ENCODE peak calls at places on chromosome 6, in ten cellular contexts. A is psoas muscle; T is naive thymus-derived CD4-positive, alpha-beta T cell; B is PC-3; K is transverse colon; N is CD8-positive, alpha-beta memory T cell; F is ascending aorta; U is lung; C is fibroblast of lung; X is mesendoderm. J is an unnamed sample. For H3K36me3, the result is how much of the 10 kb centered on the place peaks cover.

GRCh38 chr6:163406830-163407229 is 7.7 kb upstream of the QKI start:
- DNase-seq in C (no peak), F (no peak), U (no peak), T (no peak), K (no peak), A (no peak), N (no peak), B (no peak), X (no peak), J (no peak)

GRCh38 chr6:145497006-145497405 is 238.3 kb downstream of the EPM2A start:
- DNase-seq in T (no peak), K (no peak), B (no peak), F (no peak), U (no peak), N (no peak), C (peak), A (no peak), X (no peak), J (no peak)

GRCh38 chr6:44263357-44264100 is 1.8 kb downstream of the NFKBIE start:
- DNase-seq in U (no peak), B (no peak), K (peak), X (no peak), F (no peak), N (peak), T (peak), A (no peak), C (peak), J (no peak)

GRCh38 chr6:8054276-8054675 is 9.9 kb downstream of the BLOC1S5 start:
- DNase-seq in U (no peak), B (no peak), C (peak), K (no peak), A (no peak), T (no peak), X (no peak), F (no peak), N (no peak), J (no peak)

GRCh38 chr6:52375780-52376556 is 14.0 kb downstream of the PAQR8 start:
- DNase-seq in X (no peak), B (no peak), F (no peak), C (no peak), U (no peak), A (no peak), T (peak), N (no peak), K (no peak), J (peak)

GRCh38 chr6:149026530-149026942 is 279.7 kb downstream of the UST start:
- DNase-seq in N (no peak), X (peak), U (no peak), C (peak), A (no peak), K (no peak), F (no peak), B (peak), T (no peak), J (no peak)

GRCh38 chr6:157271441-157271840 is 51.9 kb downstream of the TMEM242 start:
- DNase-seq in K (no peak), X (no peak), B (no peak), F (peak), C (no peak), T (no peak), U (no peak), N (no peak), A (no peak), J (no peak)

GRCh38 chr6:7805828-7806227 is 79.9 kb downstream of the BMP6 start:
- DNase-seq in A (no peak), C (peak), N (no peak), F (no peak), K (no peak), B (no peak), U (no peak), T (no peak), X (peak), J (no peak)

GRCh38 chr6:161137839-161138544 is 135.9 kb downstream of the AGPAT4 start:
- DNase-seq in U (no peak), X (no peak), K (no peak), A (no peak), B (peak), T (no peak), C (peak), N (no peak), F (no peak), J (no peak)

GRCh38 chr6:44820366-44821158 is 433.1 kb downstream of the CDC5L start:
- DNase-seq in C (no peak), K (no peak), A (no peak), U (no peak), N (no peak), F (no peak), T (no peak), B (peak), X (no peak), J (no peak)

GRCh38 chr6:22827760-22828159 is 258.4 kb downstream of the HDGFL1 start:
- DNase-seq in A (no peak), B (no peak), U (no peak), F (no peak), C (peak), N (no peak), K (no peak), T (no peak), X (no peak), J (no peak)

GRCh38 chr6:72182337-72183246 is 296.2 kb downstream of the RIMS1 start:
- DNase-seq in B (peak), K (peak), U (peak), C (peak), N (no peak), A (peak), F (no peak), X (peak), T (no peak), J (no peak)

GRCh38 chr6:1381397-1382330 is 7.7 kb upstream of the FOXF2 start:
- DNase-seq in K (peak), F (no peak), N (peak), U (no peak), B (peak), X (peak), C (no peak), A (peak), T (no peak), J (peak)

GRCh38 chr6:151001387-151002063 is 136.0 kb downstream of the MTHFD1L start:
- DNase-seq in B (no peak), X (no peak), F (no peak), A (no peak), U (no peak), C (no peak), N (no peak), T (no peak), K (no peak), J (no peak)

GRCh38 chr6:168540713-168541291 is 99.8 kb downstream of the SMOC2 start:
- DNase-seq in F (no peak), X (peak), U (no peak), T (no peak), B (no peak), N (no peak), K (no peak), C (no peak), A (no peak), J (no peak)

GRCh38 chr6:6616670-6617069 is 28.1 kb downstream of the LY86 start:
- DNase-seq in B (no peak), X (no peak), N (no peak), A (no peak), C (no peak), F (no peak), K (no peak), U (no peak), T (peak), J (no peak)

GRCh38 chr6:34610819-34611477 is 54.8 kb upstream of the SPDEF start:
- DNase-seq in C (peak), K (no peak), N (no peak), U (no peak), T (no peak), X (no peak), F (no peak), A (no peak), B (peak), J (no peak)

GRCh38 chr6:148747145-148747492 is 289 bp downstream of the UST start:
- DNase-seq in C (no peak), U (peak), T (no peak), B (peak), K (peak), F (peak), N (no peak), X (no peak), A (peak), J (peak)

GRCh38 chr6:31734703-31735500 is 1.4 kb downstream of the CLIC1 start:
- DNase-seq in F (peak), C (peak), U (peak), N (peak), A (no peak), K (peak), X (peak), B (peak), T (peak), J (peak)

GRCh38 chr6:18245642-18246041 is 18.7 kb downstream of the DEK start:
- DNase-seq in U (no peak), T (no peak), C (no peak), K (no peak), B (no peak), F (no peak), X (no peak), N (peak), A (no peak), J (no peak)

GRCh38 chr6:18247002-18247401 is 17.3 kb downstream of the DEK start:
- DNase-seq in K (no peak), C (no peak), B (no peak), A (no peak), T (no peak), X (no peak), N (no peak), F (no peak), U (no peak), J (no peak)

GRCh38 chr6:18245079-18245478 is 19.3 kb downstream of the DEK start:
- DNase-seq in K (no peak), X (no peak), C (no peak), A (no peak), B (no peak), F (no peak), T (no peak), U (no peak), N (no peak), J (no peak)

GRCh38 chr6:18246205-18246604 is 18.1 kb downstream of the DEK start:
- DNase-seq in C (no peak), K (no peak), X (no peak), A (no peak), U (no peak), B (peak), T (no peak), F (no peak), N (no peak), J (no peak)

GRCh38 chr6:18248698-18249097 is 15.6 kb downstream of the DEK start:
- DNase-seq in A (no peak), C (no peak), X (no peak), K (no peak), B (no peak), T (no peak), N (no peak), F (no peak), U (no peak), J (no peak)
- H3K36me3 ChIP-seq in A (half or more), C (under half), X (under half), K (under half), B (half or more), T (under half), N (under half), F (half or more), U (under half), J (under half)

DNA sequence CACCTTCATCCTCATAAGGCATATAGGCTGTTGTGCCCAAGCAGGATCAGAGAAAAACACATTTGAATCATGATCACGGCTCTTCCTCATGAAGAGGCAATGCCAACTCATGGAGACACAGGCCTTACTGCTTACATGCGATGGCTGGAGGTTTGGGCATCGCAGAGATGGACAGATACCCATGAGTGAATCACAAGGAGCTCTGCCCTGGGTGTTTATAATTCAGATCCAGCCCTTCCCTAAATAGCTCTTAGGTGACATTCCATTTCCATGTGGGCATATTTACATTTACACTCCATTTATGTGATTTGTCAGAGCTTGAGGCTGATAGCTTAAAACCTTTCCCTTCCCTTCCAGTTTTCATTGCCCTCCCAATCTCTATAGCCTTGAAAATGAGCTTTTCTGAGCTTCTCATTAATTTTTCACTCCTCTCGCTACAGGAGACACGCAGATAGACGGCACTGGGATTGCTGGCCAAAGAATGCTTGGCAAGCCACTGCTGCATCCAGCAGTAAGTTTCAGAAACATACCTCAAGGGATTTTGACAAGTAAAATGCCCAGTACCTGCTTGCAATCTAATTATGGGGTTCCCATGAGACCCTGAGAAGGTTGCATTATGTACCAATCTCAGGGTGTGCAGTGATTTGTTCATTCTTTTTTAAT is 249.1 kb downstream of the TBC1D7 start:
- DNase-seq in T (no peak), K (no peak), F (no peak), A (no peak), N (no peak), B (no peak), X (no peak), U (no peak), C (peak), J (no peak)
- H3K4me3 ChIP-seq in T (no peak), K (no peak), F (no peak), A (no peak), N (no peak), B (no peak), X (no peak), U (no peak), C (no peak), J (no peak)

GRCh38 chr6:154629127-154629526 is 104.1 kb upstream of the SCAF8 start:
- DNase-seq in T (no peak), A (no peak), K (no peak), F (no peak), X (no peak), B (no peak), U (no peak), C (no peak), N (no peak), J (no peak)
- H3K36me3 ChIP-seq in T (under half), A (under half), K (under half), F (under half), X (under half), B (under half), U (under half), C (under half), N (under half), J (under half)

GRCh38 chr6:26222587-26222986 is 135.4 kb downstream of the HFE start:
- DNase-seq in K (no peak), F (no peak), U (no peak), C (peak), N (no peak), X (peak), A (no peak), T (no peak), B (no peak), J (no peak)
- H3K4me3 ChIP-seq in K (no peak), F (no peak), U (no peak), C (no peak), N (no peak), X (no peak), A (peak), T (no peak), B (peak), J (no peak)

DNA sequence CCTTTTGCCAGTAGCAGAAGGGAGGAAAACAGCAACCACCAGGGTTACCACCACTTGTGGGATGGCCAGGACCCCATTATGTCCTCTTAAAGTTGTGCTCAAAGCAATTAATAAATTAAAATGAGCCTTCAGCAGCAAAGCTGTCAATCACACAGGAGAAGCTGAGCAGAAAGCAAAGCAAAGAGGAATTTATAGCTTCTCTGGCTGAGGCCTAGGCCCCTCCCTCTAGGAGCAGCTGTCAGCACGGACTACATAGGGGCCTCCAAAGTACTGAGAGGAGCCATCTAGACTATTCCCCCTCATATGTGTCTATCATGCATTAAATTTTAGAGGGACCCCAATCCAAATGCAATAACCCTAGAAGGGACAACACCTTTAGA is 6.4 kb downstream of the CCND3 start:
- DNase-seq in U (no peak), T (no peak), C (no peak), B (no peak), K (no peak), X (no peak), F (no peak), N (no peak), A (no peak), J (no peak)
- H3K36me3 ChIP-seq in U (half or more), T (under half), C (under half), B (half or more), K (under half), X (under half), F (half or more), N (half or more), A (half or more), J (half or more)

DNA sequence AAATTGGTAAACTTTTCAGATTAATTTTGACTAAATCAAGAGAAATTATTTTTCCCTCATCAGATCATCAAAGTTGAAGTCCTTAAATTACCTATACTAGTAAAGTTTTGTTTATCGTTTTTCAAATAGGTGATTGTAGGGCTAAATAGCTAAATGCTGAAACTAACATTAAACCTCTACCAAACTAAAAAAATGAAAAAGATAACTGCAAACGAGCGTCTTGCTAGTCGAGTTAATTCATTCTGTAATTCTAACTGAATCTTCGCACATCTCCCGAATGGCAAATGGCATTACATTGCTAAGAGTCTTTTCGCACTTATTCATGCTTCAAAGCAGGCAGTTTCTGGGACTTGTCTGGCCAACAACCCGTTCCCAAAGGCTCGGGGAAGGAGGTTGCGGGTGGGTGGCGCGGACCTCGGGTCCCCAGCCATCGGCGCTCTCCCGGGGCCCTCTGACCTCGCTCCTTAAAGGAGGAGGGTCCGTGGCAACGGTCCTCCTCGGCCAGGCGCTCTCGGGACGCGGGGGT is 43.8 kb downstream of the POPDC3 start:
- DNase-seq in A (peak), K (no peak), U (no peak), N (no peak), C (peak), X (peak), F (no peak), B (no peak), T (no peak), J (no peak)
- H3K4me3 ChIP-seq in A (peak), K (peak), U (peak), N (no peak), C (peak), X (peak), F (peak), B (no peak), T (no peak), J (peak)

DNA sequence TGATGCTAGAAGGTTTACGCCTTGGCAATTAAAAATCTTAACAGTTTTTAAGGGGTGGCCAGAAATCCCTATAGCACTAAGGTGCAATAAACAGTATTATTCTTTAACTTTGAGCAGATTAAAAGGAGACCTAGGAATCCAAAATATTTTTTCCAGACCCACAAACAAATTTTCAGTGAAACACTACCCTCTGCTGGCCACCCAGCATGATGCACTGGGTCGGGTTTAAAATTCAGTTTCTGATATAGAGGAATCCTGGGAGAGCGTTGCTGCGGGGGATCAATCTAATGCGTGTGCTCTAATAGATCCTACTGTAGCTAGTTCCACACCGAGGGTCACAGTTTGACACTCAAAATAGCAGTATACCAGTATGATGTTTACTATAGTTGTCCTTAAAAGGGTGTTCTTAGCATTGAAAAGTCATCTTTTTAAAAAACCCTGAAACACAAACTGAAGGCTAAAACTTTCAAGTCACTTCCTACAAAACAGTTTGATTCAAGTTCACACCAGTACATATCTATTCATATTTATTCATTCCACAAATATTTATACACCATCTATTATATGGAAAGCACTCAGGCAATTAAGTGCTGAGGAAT is 10.2 kb downstream of the UBE3D start:
- DNase-seq in U (peak), F (peak), C (peak), T (no peak), K (peak), X (peak), N (peak), B (peak), A (peak), J (peak)
- H3K36me3 ChIP-seq in U (under half), F (under half), C (under half), T (under half), K (under half), X (under half), N (under half), B (under half), A (under half), J (under half)

GRCh38 chr6:43174263-43175112 is 3.4 kb downstream of the SRF start:
- DNase-seq in T (peak), B (peak), C (peak), N (peak), U (peak), X (peak), A (peak), F (peak), K (peak), J (peak)
- H3K4me3 ChIP-seq in T (peak), B (peak), C (peak), N (peak), U (no peak), X (no peak), A (peak), F (peak), K (peak), J (peak)

GRCh38 chr6:53564401-53565065 is 19.6 kb upstream of the GCLC start:
- DNase-seq in F (no peak), K (no peak), T (no peak), N (no peak), C (no peak), B (no peak), U (no peak), A (no peak), X (no peak), J (no peak)
- H3K36me3 ChIP-seq in F (under half), K (under half), T (under half), N (under half), C (under half), B (under half), U (under half), A (under half), X (under half), J (under half)

J was measured in CD8-positive, alpha-beta T cell.